ENCODE peak calls at places on chromosome 7, in ten cellular contexts. E, N, Q, T, J, O, G, I, M and A are unnamed samples.

GRCh38 chr7:44284216-44284615 is 41.2 kb downstream of the CAMK2B start:
- DNase-seq in E (peak), N (peak), Q (peak), T (peak), J (peak), O (peak), G (peak), I (no peak), M (peak), A (no peak)

GRCh38 chr7:66950763-66951162 is 29.7 kb downstream of the TMEM248 start:
- DNase-seq in E (no peak), N (no peak), Q (no peak), T (no peak), J (no peak), O (no peak), G (peak), I (no peak), M (no peak), A (peak)

GRCh38 chr7:130831817-130832481 is 97.9 kb upstream of the KLF14 start:
- DNase-seq in E (no peak), N (no peak), Q (no peak), T (no peak), J (no peak), O (no peak), G (peak), I (peak), M (no peak), A (no peak)

GRCh38 chr7:36310897-36311296 is 78.8 kb upstream of the ANLN start:
- DNase-seq in E (no peak), N (no peak), Q (no peak), T (no peak), J (peak), O (no peak), G (no peak), I (no peak), M (no peak), A (no peak)

GRCh38 chr7:146185844-146186243 is 69.2 kb downstream of the CNTNAP2 start:
- DNase-seq in E (no peak), N (no peak), Q (no peak), T (no peak), J (no peak), O (no peak), G (no peak), I (no peak), M (no peak), A (no peak)

GRCh38 chr7:102120666-102121065 is 166.0 kb upstream of the SH2B2 start:
- DNase-seq in E (no peak), N (no peak), Q (no peak), T (no peak), J (no peak), O (no peak), G (no peak), I (no peak), M (no peak), A (no peak)

GRCh38 chr7:30851651-30852359 is 59.8 kb upstream of the AQP1 start:
- DNase-seq in E (no peak), N (no peak), Q (no peak), T (no peak), J (no peak), O (no peak), G (no peak), I (no peak), M (no peak), A (no peak)

GRCh38 chr7:127252736-127253288 is at the start of gene GRM8:
- DNase-seq in E (peak), N (peak), Q (peak), T (peak), J (peak), O (peak), G (peak), I (peak), M (no peak), A (no peak)

GRCh38 chr7:135924302-135924701 is 52.9 kb downstream of the MTPN start:
- DNase-seq in E (no peak), N (no peak), Q (no peak), T (no peak), J (no peak), O (no peak), G (no peak), I (no peak), M (no peak), A (no peak)

GRCh38 chr7:53315986-53316385 is 280.6 kb downstream of the POM121L12 start:
- DNase-seq in E (peak), N (no peak), Q (no peak), T (no peak), J (no peak), O (no peak), G (peak), I (no peak), M (no peak), A (peak)

GRCh38 chr7:157714166-157715070 is 377.6 kb downstream of the DNAJB6 start:
- DNase-seq in E (no peak), N (no peak), Q (no peak), T (no peak), J (no peak), O (no peak), G (no peak), I (no peak), M (no peak), A (no peak)

GRCh38 chr7:69553190-69553589 is 45.1 kb upstream of the AUTS2 start:
- DNase-seq in E (no peak), N (no peak), Q (no peak), T (no peak), J (no peak), O (no peak), G (no peak), I (no peak), M (no peak), A (no peak)

GRCh38 chr7:149624006-149624405 is 126.4 kb upstream of the ZNF746 start:
- DNase-seq in E (peak), N (peak), Q (no peak), T (peak), J (no peak), O (peak), G (peak), I (no peak), M (no peak), A (no peak)

GRCh38 chr7:76302299-76303056 is at the start of gene HSPB1:
- DNase-seq in E (peak), N (peak), Q (peak), T (peak), J (peak), O (peak), G (peak), I (peak), M (peak), A (peak)

GRCh38 chr7:67842571-67842970 is 845.9 kb downstream of the TYW1 start:
- DNase-seq in E (no peak), N (no peak), Q (no peak), T (no peak), J (no peak), O (no peak), G (no peak), I (no peak), M (no peak), A (no peak)

GRCh38 chr7:46600340-46600739 is 679.3 kb upstream of the IGFBP3 start:
- DNase-seq in E (peak), N (peak), Q (no peak), T (peak), J (no peak), O (peak), G (peak), I (no peak), M (no peak), A (no peak)

GRCh38 chr7:131654668-131655326 is 98.4 kb upstream of the PODXL start:
- DNase-seq in E (peak), N (peak), Q (peak), T (peak), J (peak), O (peak), G (peak), I (peak), M (peak), A (peak)

GRCh38 chr7:75892634-75893272 is 13.9 kb downstream of the RHBDD2 start:
- DNase-seq in E (peak), N (peak), Q (no peak), T (peak), J (no peak), O (peak), G (peak), I (no peak), M (peak), A (no peak)

GRCh38 chr7:43362652-43363428 is 220.1 kb upstream of the STK17A start:
- DNase-seq in E (no peak), N (peak), Q (no peak), T (peak), J (no peak), O (peak), G (no peak), I (no peak), M (no peak), A (no peak)

GRCh38 chr7:106866298-106867281 is 1.5 kb downstream of the PIK3CG start:
- DNase-seq in E (no peak), N (no peak), Q (no peak), T (no peak), J (no peak), O (no peak), G (no peak), I (no peak), M (no peak), A (no peak)

GRCh38 chr7:101728888-101729883 is 88.2 kb upstream of the CUX1 start:
- DNase-seq in E (no peak), N (no peak), Q (no peak), T (no peak), J (no peak), O (no peak), G (peak), I (no peak), M (no peak), A (no peak)

GRCh38 chr7:107318523-107319160 is 149.8 kb downstream of the HBP1 start:
- DNase-seq in E (no peak), N (no peak), Q (no peak), T (no peak), J (no peak), O (no peak), G (peak), I (no peak), M (no peak), A (no peak)

GRCh38 chr7:102978280-102978679 is 65.5 kb downstream of the LRRC17 start:
- DNase-seq in E (no peak), N (peak), Q (no peak), T (no peak), J (no peak), O (peak), G (peak), I (no peak), M (no peak), A (no peak)

GRCh38 chr7:38795596-38795995 is 113.4 kb downstream of the VPS41 start:
- DNase-seq in E (no peak), N (no peak), Q (no peak), T (no peak), J (no peak), O (no peak), G (no peak), I (no peak), M (no peak), A (no peak)

GRCh38 chr7:106313456-106313891 is 28.7 kb upstream of the NAMPT start:
- DNase-seq in E (no peak), N (no peak), Q (no peak), T (no peak), J (no peak), O (no peak), G (peak), I (no peak), M (no peak), A (no peak)

GRCh38 chr7:158033196-158033595 is 554.4 kb downstream of the PTPRN2 start:
- DNase-seq in E (no peak), N (no peak), Q (no peak), T (no peak), J (no peak), O (no peak), G (no peak), I (no peak), M (no peak), A (no peak)

GRCh38 chr7:130024390-130024789 is 26.8 kb downstream of the ZC3HC1 start:
- DNase-seq in E (no peak), N (no peak), Q (no peak), T (no peak), J (no peak), O (no peak), G (peak), I (no peak), M (no peak), A (no peak)

GRCh38 chr7:75599244-75599771 is 107.2 kb downstream of the SPDYE5 start:
- DNase-seq in E (no peak), N (no peak), Q (peak), T (no peak), J (peak), O (no peak), G (peak), I (peak), M (no peak), A (peak)

GRCh38 chr7:68770649-68771048 is 827.6 kb upstream of the AUTS2 start:
- DNase-seq in E (peak), N (peak), Q (no peak), T (no peak), J (no peak), O (peak), G (no peak), I (no peak), M (no peak), A (no peak)

GRCh38 chr7:157279679-157279972 is 57.2 kb upstream of the DNAJB6 start:
- DNase-seq in E (no peak), N (no peak), Q (peak), T (no peak), J (no peak), O (no peak), G (no peak), I (no peak), M (no peak), A (no peak)

GRCh38 chr7:80018941-80019808 is 115.5 kb upstream of the GNAI1 start:
- DNase-seq in E (peak), N (peak), Q (peak), T (no peak), J (peak), O (peak), G (peak), I (peak), M (no peak), A (no peak)

GRCh38 chr7:127858091-127858914 is 172.9 kb downstream of the LRRC4 start:
- DNase-seq in E (no peak), N (peak), Q (no peak), T (no peak), J (no peak), O (peak), G (no peak), I (no peak), M (no peak), A (no peak)

GRCh38 chr7:34928052-34928451 is 109.2 kb downstream of the DPY19L1 start:
- DNase-seq in E (peak), N (no peak), Q (peak), T (peak), J (peak), O (peak), G (peak), I (peak), M (no peak), A (peak)

GRCh38 chr7:39312254-39312989 is 253.8 kb upstream of the YAE1 start:
- DNase-seq in E (no peak), N (no peak), Q (no peak), T (no peak), J (no peak), O (no peak), G (no peak), I (no peak), M (no peak), A (no peak)

GRCh38 chr7:67788689-67789088 is 792.1 kb downstream of the TYW1 start:
- DNase-seq in E (no peak), N (no peak), Q (no peak), T (no peak), J (peak), O (no peak), G (no peak), I (no peak), M (no peak), A (no peak)

GRCh38 chr7:77667459-77668090 is 28.7 kb upstream of the RSBN1L start:
- DNase-seq in E (no peak), N (no peak), Q (no peak), T (no peak), J (peak), O (no peak), G (peak), I (no peak), M (no peak), A (no peak)

GRCh38 chr7:29871787-29872398 is 65.6 kb downstream of the WIPF3 start:
- DNase-seq in E (no peak), N (no peak), Q (no peak), T (no peak), J (no peak), O (no peak), G (peak), I (no peak), M (no peak), A (no peak)

GRCh38 chr7:83155996-83156395 is 6.7 kb downstream of the PCLO start:
- DNase-seq in E (no peak), N (no peak), Q (no peak), T (no peak), J (no peak), O (no peak), G (no peak), I (no peak), M (no peak), A (no peak)

DNA sequence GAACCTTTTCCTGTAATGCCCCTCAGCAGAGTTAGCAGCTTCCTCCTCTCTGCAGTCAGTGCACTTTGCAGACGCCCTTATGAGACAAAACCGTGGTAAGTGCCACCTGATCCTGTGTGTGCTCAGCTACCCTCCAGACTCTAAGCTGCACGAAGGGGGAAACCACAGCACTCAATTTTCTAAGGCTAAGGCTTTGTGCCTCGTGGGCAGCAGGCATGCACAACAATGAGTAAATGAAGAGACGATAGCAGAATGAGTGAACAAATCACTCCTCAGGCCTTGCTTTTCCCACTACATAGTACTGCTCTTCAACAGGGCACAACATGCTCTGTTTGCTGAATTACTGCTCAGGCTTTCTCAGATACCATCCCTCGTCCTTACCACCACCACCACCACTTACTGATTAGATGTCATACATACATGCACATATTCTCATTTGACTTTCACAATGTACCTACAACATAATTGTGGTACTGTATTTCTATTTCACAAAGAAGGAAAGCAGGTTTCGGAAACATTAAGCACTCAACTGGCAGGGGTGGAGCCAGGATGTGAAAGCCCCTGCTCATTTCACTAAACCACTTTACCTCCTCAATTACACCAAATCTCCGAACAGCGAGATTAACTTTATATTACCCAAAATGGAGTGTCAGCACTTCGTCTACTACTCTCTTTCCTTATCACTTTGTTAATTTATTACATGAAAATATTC is 85.4 kb downstream of the ICA1 start:
- DNase-seq in E (no peak), N (no peak), Q (no peak), T (no peak), J (no peak), O (no peak), G (no peak), I (no peak), M (no peak), A (no peak)
- H3K27ac ChIP-seq in E (no peak), N (no peak), Q (no peak), T (no peak), J (no peak), O (peak), G (no peak), I (no peak), M (no peak), A (peak)

DNA sequence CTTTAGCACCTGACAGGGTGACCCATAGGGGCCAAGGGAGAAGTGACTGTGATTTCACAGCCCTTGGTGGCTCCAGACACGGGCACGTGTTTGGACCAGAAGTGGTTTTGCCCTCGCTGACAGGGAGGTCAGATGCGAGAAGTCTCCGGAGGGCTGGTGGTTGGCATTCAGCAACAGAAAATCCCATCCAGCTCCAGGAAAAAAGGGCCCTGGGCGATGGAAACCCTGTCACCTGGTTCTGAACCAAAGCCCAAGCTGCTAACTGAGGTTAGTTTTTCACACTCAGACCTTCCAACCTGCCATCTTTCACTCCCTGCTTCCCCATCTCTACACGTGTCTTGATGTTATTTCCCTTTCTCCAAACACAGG is 272.9 kb downstream of the TRIL start:
- DNase-seq in E (peak), N (peak), Q (no peak), T (no peak), J (no peak), O (no peak), G (no peak), I (no peak), M (no peak), A (peak)
- H3K27ac ChIP-seq in E (peak), N (peak), Q (peak), T (peak), J (no peak), O (peak), G (peak), I (peak), M (peak), A (peak)

GRCh38 chr7:123552641-123553040 is 5.0 kb downstream of the NDUFA5 start:
- DNase-seq in E (no peak), N (no peak), Q (no peak), T (no peak), J (no peak), O (no peak), G (no peak), I (no peak), M (no peak), A (no peak)
- H3K27ac ChIP-seq in E (no peak), N (no peak), Q (no peak), T (no peak), J (no peak), O (no peak), G (no peak), I (no peak), M (no peak), A (no peak)

GRCh38 chr7:327991-328702 is 38.2 kb downstream of the FOXL3 start:
- DNase-seq in E (no peak), N (no peak), Q (no peak), T (peak), J (no peak), O (no peak), G (no peak), I (no peak), M (no peak), A (no peak)

GRCh38 chr7:327305-327931 is 37.4 kb downstream of the FOXL3 start:
- DNase-seq in E (no peak), N (no peak), Q (no peak), T (peak), J (no peak), O (no peak), G (no peak), I (no peak), M (no peak), A (no peak)

GRCh38 chr7:332020-332517 is 42.1 kb downstream of the FOXL3 start:
- DNase-seq in E (no peak), N (no peak), Q (no peak), T (peak), J (no peak), O (peak), G (no peak), I (no peak), M (no peak), A (no peak)

GRCh38 chr7:330554-331230 is 40.7 kb downstream of the FOXL3 start:
- DNase-seq in E (no peak), N (no peak), Q (no peak), T (peak), J (no peak), O (no peak), G (no peak), I (no peak), M (no peak), A (no peak)

DNA sequence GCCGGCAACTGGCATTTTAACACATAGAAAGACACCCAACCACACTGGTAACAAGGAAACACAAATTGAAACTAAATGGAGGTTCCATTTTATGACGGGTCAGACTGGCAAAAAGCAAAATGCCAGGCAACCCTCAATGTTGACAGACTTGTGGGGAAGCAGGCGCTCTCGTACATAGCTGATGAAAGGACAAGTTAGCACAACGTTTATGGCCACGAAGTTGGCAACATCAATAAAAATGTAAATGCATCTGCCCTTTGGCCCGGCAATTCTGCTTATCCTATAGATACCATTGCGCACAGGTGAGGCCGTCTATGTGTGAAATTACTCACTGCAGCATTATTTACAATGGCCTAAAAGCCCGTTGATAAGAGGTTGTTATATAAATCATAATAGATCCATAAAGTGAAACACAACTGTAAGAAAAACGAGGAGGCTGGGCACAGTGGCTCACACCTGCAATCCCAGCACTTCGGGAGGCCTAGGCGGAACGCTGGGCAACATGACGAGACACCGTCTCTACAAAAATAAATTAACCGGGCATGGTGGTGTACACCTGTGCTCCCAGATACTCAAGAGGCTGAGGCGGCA is 39.8 kb downstream of the FOXL3 start:
- DNase-seq in E (no peak), N (no peak), Q (no peak), T (peak), J (no peak), O (peak), G (no peak), I (no peak), M (no peak), A (no peak)
- H3K27ac ChIP-seq in E (no peak), N (no peak), Q (no peak), T (no peak), J (no peak), O (no peak), G (no peak), I (no peak), M (no peak), A (no peak)

GRCh38 chr7:31934551-31934950 is 135.7 kb downstream of the PDE1C start:
- DNase-seq in E (no peak), N (no peak), Q (no peak), T (no peak), J (no peak), O (no peak), G (peak), I (no peak), M (no peak), A (no peak)
- H3K27ac ChIP-seq in E (no peak), N (no peak), Q (no peak), T (no peak), J (no peak), O (no peak), G (no peak), I (no peak), M (no peak), A (no peak)